ENCODE peak calls at places on chromosomes 11 and 22, in four cellular contexts. N is tibial nerve, E is uterus, B is lower leg skin. Q is an unnamed sample.

GRCh38 chr11:40170076-40170475 is 1289.4 kb downstream of the LRRC4C start:
- DNase-seq in N (no peak), B (no peak), E (no peak), Q (no peak)

GRCh38 chr22:21775061-21775460 is 39.5 kb upstream of the YPEL1 start:
- DNase-seq in N (no peak), E (peak), B (no peak), Q (no peak)

GRCh38 chr11:77619576-77620198 is 17.9 kb downstream of the CLNS1A start:
- DNase-seq in N (no peak), B (no peak), E (no peak), Q (no peak)

GRCh38 chr22:39431821-39432251 is 25.0 kb upstream of the MGAT3 start:
- DNase-seq in N (no peak), B (no peak), E (peak), Q (no peak)

GRCh38 chr11:36131719-36132349 is 157.4 kb downstream of the COMMD9 start:
- DNase-seq in N (peak), B (peak), E (peak), Q (peak)

GRCh38 chr11:45860348-45860747 is 13.1 kb downstream of the CRY2 start:
- DNase-seq in B (no peak), N (no peak), E (no peak), Q (no peak)

GRCh38 chr22:37331034-37331428 is 48.7 kb downstream of the CYTH4 start:
- DNase-seq in E (no peak), B (no peak), N (no peak), Q (no peak)

GRCh38 chr22:31604137-31604705 is 57.8 kb downstream of the PISD start:
- DNase-seq in N (no peak), E (no peak), B (no peak), Q (no peak)

GRCh38 chr11:69497221-69497787 is 15.8 kb downstream of the LINC01488 start:
- DNase-seq in B (peak), E (peak), N (peak), Q (peak)

DNA sequence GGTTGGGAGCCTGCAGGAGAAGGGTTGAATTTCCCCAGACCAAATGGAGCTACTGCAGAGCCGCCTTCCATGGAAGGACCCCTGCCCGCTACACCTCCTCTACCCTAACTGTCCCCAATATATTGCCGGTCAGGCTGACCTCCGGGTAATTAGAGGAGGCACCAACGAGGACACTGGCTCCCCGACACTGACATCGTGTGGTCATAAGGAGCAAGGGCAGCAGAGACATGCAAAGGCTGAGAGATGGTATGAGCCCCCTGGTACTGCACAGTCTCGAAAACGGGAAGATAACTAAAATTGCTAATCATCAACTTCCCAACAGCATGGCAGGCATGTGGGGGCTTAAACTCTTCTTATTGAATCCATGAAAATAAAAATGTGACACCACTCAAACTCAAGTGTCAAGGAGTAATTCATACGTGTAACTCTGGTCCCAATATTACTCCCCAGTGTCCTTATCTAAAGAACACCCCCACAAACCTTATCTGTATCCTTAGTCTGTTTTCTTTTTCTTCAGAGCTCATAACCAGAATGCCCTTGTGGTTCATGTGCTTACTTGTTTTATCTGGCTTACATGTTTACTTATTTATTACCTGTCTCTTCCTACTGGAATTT is 4.4 kb downstream of the CAVIN3 start:
- DNase-seq in N (peak), E (peak), B (peak), Q (peak)
- TF ChIP-seq POLR2A in N (no peak), E (no peak), B (no peak), Q (no peak)

GRCh38 chr11:66261578-66261977 is 6.9 kb upstream of the RAB1B start:
- DNase-seq in E (no peak), B (no peak), N (no peak), Q (no peak)

GRCh38 chr11:66258473-66258893 is 10.0 kb upstream of the RAB1B start:
- DNase-seq in E (no peak), B (no peak), N (no peak), Q (no peak)

GRCh38 chr11:66262191-66262590 is 6.2 kb upstream of the RAB1B start:
- DNase-seq in E (no peak), N (no peak), B (no peak), Q (no peak)

GRCh38 chr11:66259976-66260375 is 8.5 kb upstream of the RAB1B start:
- DNase-seq in N (no peak), B (no peak), E (no peak), Q (no peak)

GRCh38 chr11:66259225-66259624 is 9.2 kb upstream of the RAB1B start:
- DNase-seq in B (no peak), E (no peak), N (no peak), Q (no peak)
- TF ChIP-seq POLR2A in B (no peak), E (no peak), N (no peak), Q (no peak)

GRCh38 chr11:62514151-62514550 is 32.5 kb downstream of the AHNAK start:
- DNase-seq in B (no peak), N (no peak), E (no peak), Q (no peak)

GRCh38 chr11:62508336-62509058 is 38.1 kb downstream of the AHNAK start:
- DNase-seq in N (peak), B (peak), E (peak), Q (peak)

GRCh38 chr11:62516736-62517371 is 29.8 kb downstream of the AHNAK start:
- DNase-seq in E (no peak), N (no peak), B (no peak), Q (no peak)

GRCh38 chr11:62512961-62513360 is 33.6 kb downstream of the AHNAK start:
- DNase-seq in N (no peak), E (no peak), B (no peak), Q (no peak)

GRCh38 chr11:62513651-62514050 is 33.0 kb downstream of the AHNAK start:
- DNase-seq in N (no peak), E (no peak), B (no peak), Q (no peak)
- TF ChIP-seq POLR2A in N (no peak), E (no peak), B (no peak), Q (no peak)

GRCh38 chr11:68014966-68015447 is 4.9 kb downstream of the ALDH3B1 start:
- DNase-seq in B (no peak), N (no peak), E (no peak), Q (no peak)
- TF ChIP-seq POLR2A in B (no peak), N (no peak), E (no peak), Q (no peak)

GRCh38 chr22:42651134-42651533 is 1.9 kb upstream of the CYB5R3 start:
- DNase-seq in N (no peak), E (no peak), B (no peak), Q (no peak)

GRCh38 chr22:42649261-42650056 is at the start of gene CYB5R3:
- DNase-seq in N (peak), E (peak), B (peak), Q (peak)

GRCh38 chr22:42648017-42648367 is 1.2 kb downstream of the CYB5R3 start:
- DNase-seq in B (no peak), N (no peak), E (no peak), Q (no peak)

GRCh38 chr22:42646569-42647525 is 2.3 kb downstream of the CYB5R3 start:
- DNase-seq in N (no peak), B (peak), E (no peak), Q (peak)

DNA sequence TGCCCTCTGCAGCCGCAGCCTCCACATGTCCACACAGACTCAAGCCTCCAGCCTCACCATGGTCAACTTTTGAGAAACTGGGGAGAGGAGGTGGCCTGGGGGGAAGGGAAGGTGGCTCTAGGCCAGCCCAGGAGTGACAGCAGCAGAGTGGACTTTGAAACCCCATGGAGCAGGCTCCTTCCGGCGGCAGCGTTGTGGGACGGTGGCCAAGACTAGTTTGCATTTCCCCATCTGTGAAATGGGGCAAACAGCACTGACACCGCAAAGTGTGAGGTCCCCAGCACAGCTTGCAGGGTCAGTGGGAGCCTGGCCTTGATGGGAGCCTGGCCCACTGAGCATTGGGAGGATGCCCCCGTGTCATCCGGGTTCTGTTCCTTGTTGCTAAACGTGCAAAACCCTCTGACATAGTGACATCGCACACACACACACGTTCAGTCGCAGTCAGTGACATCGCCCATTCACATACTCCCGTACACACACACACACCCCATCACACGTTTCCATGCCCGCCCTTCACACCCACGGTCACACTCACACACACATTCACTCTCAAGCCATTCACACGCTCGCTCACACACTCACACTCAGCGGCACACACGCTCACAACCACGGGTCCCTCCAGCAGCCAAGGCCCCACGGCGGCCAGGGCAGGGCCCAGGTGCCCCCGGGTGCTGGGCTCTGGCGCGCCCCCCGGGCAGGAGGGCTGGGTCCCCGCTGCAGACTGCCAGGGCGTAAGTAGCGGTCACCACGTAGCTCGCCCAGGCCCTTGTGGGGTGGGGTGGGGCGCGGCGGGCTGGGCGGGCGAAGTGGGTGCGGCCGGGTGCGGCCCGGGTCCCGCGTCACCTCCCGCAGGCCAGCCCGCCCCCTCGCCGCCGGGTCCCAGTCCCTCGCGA is 578 bp downstream of the CYB5R3 start:
- DNase-seq in E (peak), B (peak), N (no peak), Q (peak)
- TF ChIP-seq POLR2A in E (no peak), B (no peak), N (peak), Q (peak)

GRCh38 chr22:19909350-19910179 is 32.0 kb upstream of the COMT start:
- DNase-seq in E (peak), N (peak), B (peak), Q (peak)
- TF ChIP-seq POLR2A in E (no peak), N (no peak), B (no peak), Q (no peak)

GRCh38 chr11:114366331-114367243 is 33.7 kb downstream of the C11orf71 start:
- DNase-seq in B (no peak), E (no peak), N (no peak), Q (no peak)
- TF ChIP-seq POLR2A in B (no peak), E (no peak), N (no peak), Q (no peak)